ENCODE peak calls at places on chromosomes 12 and 14, in five cellular contexts. P is activated naive CD4-positive, alpha-beta T cell treated with anti-CD3 and anti-CD28 coated beads for 36 hours; T is NCI-H1092; L is stimulated activated naive CD8-positive, alpha-beta T cell treated with anti-CD3 and anti-CD28 coated beads, Interleukin-15, Interleukin-2, amounts not matched to agents 100 U/mL and 50 U/mL, for 24 hours; U is cardiac fibroblast. Z is an unnamed sample.
A peak's percentile ranks its signal among the peaks of the same experiment; 100 is the strongest.

GRCh38 chr14:22471545-22472121 is 117.4 kb downstream of the DAD1 start:
- DNase-seq in L (no peak), T (peak; percentile 36), P (no peak), U (peak; percentile 71), Z (no peak)

GRCh38 chr12:40016960-40017359 is 88.9 kb downstream of the SLC2A13 start:
- DNase-seq in T (no peak), P (no peak), U (peak; percentile 88), L (no peak), Z (no peak)

GRCh38 chr12:124347805-124348658 is 53.1 kb downstream of the RFLNA start:
- DNase-seq in L (peak; percentile 41), U (no peak), T (no peak), P (peak; percentile 43), Z (peak; percentile 65)

GRCh38 chr12:24909667-24910066 is 39.2 kb downstream of the BCAT1 start:
- DNase-seq in L (no peak), T (no peak), U (peak; percentile 75), P (no peak), Z (no peak)

GRCh38 chr12:105067511-105068031 is 16.7 kb downstream of the ALDH1L2 start:
- DNase-seq in L (no peak), U (no peak), P (no peak), T (peak; percentile 11), Z (no peak)

GRCh38 chr12:19761465-19761864 is 322.2 kb downstream of the AEBP2 start:
- DNase-seq in U (peak; percentile 32), T (no peak), L (no peak), P (no peak), Z (no peak)

GRCh38 chr14:73834258-73834620 is 17.4 kb upstream of the PTGR2 start:
- DNase-seq in T (no peak), U (no peak), P (no peak), L (no peak), Z (no peak)

GRCh38 chr12:132427999-132428871 is 61.7 kb upstream of the FBRSL1 start:
- DNase-seq in U (no peak), L (no peak), P (no peak), T (peak; percentile 35), Z (no peak)

GRCh38 chr14:94575730-94576585 is 5.3 kb upstream of the SERPINA5 start:
- DNase-seq in P (no peak), T (no peak), U (peak; percentile 80), L (no peak), Z (no peak)

GRCh38 chr14:102120888-102121287 is 18.8 kb upstream of the WDR20 start:
- DNase-seq in T (no peak), P (no peak), U (no peak), L (no peak), Z (no peak)

GRCh38 chr14:80664576-80664975 is 277.0 kb downstream of the CEP128 start:
- DNase-seq in U (peak; percentile 3), L (no peak), T (no peak), P (no peak), Z (no peak)

GRCh38 chr14:64770751-64771150 is 66.5 kb downstream of the PLEKHG3 start:
- DNase-seq in U (no peak), P (no peak), L (no peak), T (no peak), Z (no peak)

GRCh38 chr12:116881325-116881866 is at the start of gene HRK:
- DNase-seq in T (peak; percentile 6), L (no peak), U (no peak), P (no peak), Z (no peak)

GRCh38 chr14:96109956-96110355 is 70.8 kb downstream of the C14orf132 start:
- DNase-seq in L (no peak), P (no peak), T (no peak), U (no peak), Z (no peak)

GRCh38 chr12:69648476-69648875 is 37.8 kb upstream of the LRRC10 start:
- DNase-seq in L (no peak), P (no peak), U (peak; percentile 79), T (no peak), Z (no peak)

GRCh38 chr12:6915023-6915788 is 826 bp downstream of the ENO2 start:
- DNase-seq in U (no peak), T (no peak), L (no peak), P (peak; percentile 51), Z (no peak)

GRCh38 chr12:130070017-130070653 is 92.1 kb upstream of the FZD10 start:
- DNase-seq in T (no peak), U (no peak), L (no peak), P (no peak), Z (no peak)

GRCh38 chr12:120504587-120504986 is 8.7 kb downstream of the DYNLL1 start:
- DNase-seq in P (no peak), U (no peak), T (no peak), L (no peak), Z (no peak)

GRCh38 chr14:78254911-78255431 is 84.8 kb downstream of the NRXN3 start:
- DNase-seq in P (peak; percentile 8), L (peak; percentile 36), T (peak; percentile 86), U (peak; percentile 4), Z (peak; percentile 71)

GRCh38 chr14:95498622-95499353 is 17.7 kb downstream of the SYNE3 start:
- DNase-seq in U (peak; percentile 81), L (no peak), P (no peak), T (peak; percentile 79), Z (no peak)

GRCh38 chr12:90396556-90396955 is 558.4 kb downstream of the CCER1 start:
- DNase-seq in P (no peak), U (no peak), L (no peak), T (no peak), Z (no peak)

GRCh38 chr12:56628671-56629458 is 1.3 kb downstream of the BAZ2A start:
- DNase-seq in T (no peak), P (peak; percentile 80), U (peak; percentile 78), L (peak; percentile 75), Z (peak; percentile 78)

GRCh38 chr12:130880411-130880885 is 8.6 kb downstream of the RAN start:
- DNase-seq in P (peak; percentile 11), T (no peak), U (no peak), L (peak; percentile 16), Z (no peak)

GRCh38 chr12:28023156-28023887 is 50.8 kb upstream of the PTHLH start:
- DNase-seq in U (peak; percentile 90), P (no peak), T (no peak), L (no peak), Z (no peak)

GRCh38 chr12:9091933-9092598 is 23.7 kb downstream of the A2M start:
- DNase-seq in P (no peak), U (no peak), L (no peak), T (no peak), Z (no peak)

GRCh38 chr12:24679135-24679534 is 269.8 kb downstream of the BCAT1 start:
- DNase-seq in T (no peak), P (no peak), L (no peak), U (peak; percentile 69), Z (no peak)

GRCh38 chr14:36928432-36928831 is 244.0 kb downstream of the SLC25A21 start:
- DNase-seq in T (no peak), L (no peak), P (no peak), U (no peak), Z (no peak)

GRCh38 chr12:52037248-52037861 is 13.9 kb upstream of the NR4A1 start:
- DNase-seq in P (no peak), T (no peak), L (peak; percentile 51), U (peak; percentile 74), Z (peak; percentile 62)

GRCh38 chr12:130537655-130538054 is 178.4 kb downstream of the RIMBP2 start:
- DNase-seq in L (no peak), P (no peak), U (no peak), T (no peak), Z (no peak)

GRCh38 chr12:15629108-15629507 is 160.1 kb downstream of the EPS8 start:
- DNase-seq in P (no peak), T (no peak), L (no peak), U (peak; percentile 99), Z (no peak)

GRCh38 chr12:49824886-49825285 is 3.3 kb downstream of the NCKAP5L start:
- DNase-seq in P (no peak), L (no peak), T (no peak), U (peak; percentile 58), Z (no peak)

Z was measured in activated CD8-positive, alpha-beta memory T cell treated with anti-CD3 and anti-CD28 coated beads, Interleukin-2, amount 50 U/mL, for 48 hours.